ENCODE peak calls at places on chromosome 18, in seven cellular contexts. One of them, this sample, is unnamed.
A peak's percentile ranks its signal among the peaks of the same experiment; 100 is the strongest.

GRCh38 chr18:67916142-67916541 is 399.6 kb upstream of the DSEL start:
- DNase-seq in NCI-H1694: no peak
- DNase-seq in NCI-H345: peak; percentile 50
- DNase-seq in neural crest cell: no peak
- DNase-seq in RPMI8226: no peak
- DNase-seq in activated T-helper 1 cell treated with anti-CD3 and anti-CD28 coated beads, Interleukin-2, amount 50 U/mL, for 16 hours: no peak
- DNase-seq in left kidney: no peak
- DNase-seq in this sample: no peak

GRCh38 chr18:76168206-76168605 is 326.8 kb downstream of the ZNF516 start:
- DNase-seq in left kidney: peak; percentile 48
- DNase-seq in RPMI8226: no peak
- DNase-seq in NCI-H1694: no peak
- DNase-seq in NCI-H345: no peak
- DNase-seq in neural crest cell: no peak
- DNase-seq in activated T-helper 1 cell treated with anti-CD3 and anti-CD28 coated beads, Interleukin-2, amount 50 U/mL, for 16 hours: no peak
- DNase-seq in this sample: no peak

GRCh38 chr18:43830905-43831304 is 553.6 kb upstream of the SYT4 start:
- DNase-seq in NCI-H1694: no peak
- DNase-seq in left kidney: peak; percentile 66
- DNase-seq in NCI-H345: peak; percentile 65
- DNase-seq in activated T-helper 1 cell treated with anti-CD3 and anti-CD28 coated beads, Interleukin-2, amount 50 U/mL, for 16 hours: no peak
- DNase-seq in RPMI8226: no peak
- DNase-seq in neural crest cell: no peak
- DNase-seq in this sample: no peak

GRCh38 chr18:48951448-48952286 is 902 bp upstream of the SMAD7 start:
- DNase-seq in neural crest cell: peak; percentile 60
- DNase-seq in left kidney: peak; percentile 97
- DNase-seq in RPMI8226: peak; percentile 95
- DNase-seq in NCI-H1694: peak; percentile 44
- DNase-seq in NCI-H345: peak; percentile 85
- DNase-seq in activated T-helper 1 cell treated with anti-CD3 and anti-CD28 coated beads, Interleukin-2, amount 50 U/mL, for 16 hours: peak; percentile 59
- DNase-seq in this sample: peak; percentile 88

GRCh38 chr18:39348757-39349156 is 1783.2 kb upstream of the CELF4 start:
- DNase-seq in NCI-H1694: no peak
- DNase-seq in neural crest cell: no peak
- DNase-seq in NCI-H345: no peak
- DNase-seq in left kidney: no peak
- DNase-seq in activated T-helper 1 cell treated with anti-CD3 and anti-CD28 coated beads, Interleukin-2, amount 50 U/mL, for 16 hours: no peak
- DNase-seq in RPMI8226: no peak
- DNase-seq in this sample: no peak

GRCh38 chr18:500230-500555 is 308 bp downstream of the COLEC12 start:
- DNase-seq in activated T-helper 1 cell treated with anti-CD3 and anti-CD28 coated beads, Interleukin-2, amount 50 U/mL, for 16 hours: no peak
- DNase-seq in left kidney: no peak
- DNase-seq in RPMI8226: no peak
- DNase-seq in neural crest cell: peak; percentile 3
- DNase-seq in NCI-H345: no peak
- DNase-seq in NCI-H1694: no peak
- DNase-seq in this sample: no peak

GRCh38 chr18:10121028-10121427 is 207.2 kb downstream of the VAPA start:
- DNase-seq in NCI-H1694: no peak
- DNase-seq in left kidney: no peak
- DNase-seq in NCI-H345: no peak
- DNase-seq in neural crest cell: no peak
- DNase-seq in RPMI8226: no peak
- DNase-seq in activated T-helper 1 cell treated with anti-CD3 and anti-CD28 coated beads, Interleukin-2, amount 50 U/mL, for 16 hours: no peak
- DNase-seq in this sample: no peak

GRCh38 chr18:56804395-56804794 is 153.2 kb downstream of the WDR7 start:
- DNase-seq in left kidney: no peak
- DNase-seq in NCI-H345: no peak
- DNase-seq in RPMI8226: no peak
- DNase-seq in activated T-helper 1 cell treated with anti-CD3 and anti-CD28 coated beads, Interleukin-2, amount 50 U/mL, for 16 hours: no peak
- DNase-seq in neural crest cell: no peak
- DNase-seq in NCI-H1694: no peak
- DNase-seq in this sample: no peak

GRCh38 chr18:12372406-12372805 is 4.6 kb downstream of the AFG3L2 start:
- DNase-seq in activated T-helper 1 cell treated with anti-CD3 and anti-CD28 coated beads, Interleukin-2, amount 50 U/mL, for 16 hours: no peak
- DNase-seq in neural crest cell: no peak
- DNase-seq in NCI-H1694: no peak
- DNase-seq in left kidney: no peak
- DNase-seq in NCI-H345: no peak
- DNase-seq in RPMI8226: no peak
- DNase-seq in this sample: no peak

GRCh38 chr18:52392160-52392559 is 52.2 kb downstream of the DCC start:
- DNase-seq in NCI-H1694: peak; percentile 26
- DNase-seq in NCI-H345: no peak
- DNase-seq in left kidney: no peak
- DNase-seq in neural crest cell: no peak
- DNase-seq in activated T-helper 1 cell treated with anti-CD3 and anti-CD28 coated beads, Interleukin-2, amount 50 U/mL, for 16 hours: no peak
- DNase-seq in RPMI8226: peak; percentile 51
- DNase-seq in this sample: no peak

GRCh38 chr18:28087173-28087563 is 89.8 kb downstream of the CDH2 start:
- DNase-seq in RPMI8226: no peak
- DNase-seq in NCI-H345: no peak
- DNase-seq in NCI-H1694: no peak
- DNase-seq in activated T-helper 1 cell treated with anti-CD3 and anti-CD28 coated beads, Interleukin-2, amount 50 U/mL, for 16 hours: no peak
- DNase-seq in neural crest cell: no peak
- DNase-seq in left kidney: no peak
- DNase-seq in this sample: no peak

GRCh38 chr18:63365909-63366269 is 1.1 kb downstream of the KDSR start:
- DNase-seq in NCI-H1694: no peak
- DNase-seq in left kidney: no peak
- DNase-seq in activated T-helper 1 cell treated with anti-CD3 and anti-CD28 coated beads, Interleukin-2, amount 50 U/mL, for 16 hours: no peak
- DNase-seq in neural crest cell: no peak
- DNase-seq in RPMI8226: no peak
- DNase-seq in NCI-H345: no peak
- DNase-seq in this sample: no peak

GRCh38 chr18:434410-434809 is 66.1 kb downstream of the COLEC12 start:
- DNase-seq in NCI-H345: no peak
- DNase-seq in left kidney: no peak
- DNase-seq in neural crest cell: no peak
- DNase-seq in RPMI8226: no peak
- DNase-seq in activated T-helper 1 cell treated with anti-CD3 and anti-CD28 coated beads, Interleukin-2, amount 50 U/mL, for 16 hours: no peak
- DNase-seq in NCI-H1694: no peak
- DNase-seq in this sample: no peak

GRCh38 chr18:26655614-26656400 is 107.5 kb upstream of the KCTD1 start:
- DNase-seq in NCI-H1694: peak; percentile 18
- DNase-seq in neural crest cell: peak; percentile 56
- DNase-seq in activated T-helper 1 cell treated with anti-CD3 and anti-CD28 coated beads, Interleukin-2, amount 50 U/mL, for 16 hours: no peak
- DNase-seq in NCI-H345: peak; percentile 60
- DNase-seq in RPMI8226: peak; percentile 13
- DNase-seq in left kidney: peak; percentile 93
- DNase-seq in this sample: peak; percentile 82

GRCh38 chr18:11861583-11862288 is 10.5 kb downstream of the CHMP1B start:
- DNase-seq in RPMI8226: no peak
- DNase-seq in neural crest cell: no peak
- DNase-seq in left kidney: peak; percentile 7
- DNase-seq in activated T-helper 1 cell treated with anti-CD3 and anti-CD28 coated beads, Interleukin-2, amount 50 U/mL, for 16 hours: no peak
- DNase-seq in NCI-H1694: no peak
- DNase-seq in NCI-H345: no peak
- DNase-seq in this sample: no peak

GRCh38 chr18:63470751-63471150 is 6.0 kb upstream of the SERPINB5 start:
- DNase-seq in activated T-helper 1 cell treated with anti-CD3 and anti-CD28 coated beads, Interleukin-2, amount 50 U/mL, for 16 hours: no peak
- DNase-seq in RPMI8226: no peak
- DNase-seq in neural crest cell: no peak
- DNase-seq in NCI-H345: no peak
- DNase-seq in NCI-H1694: no peak
- DNase-seq in left kidney: no peak
- DNase-seq in this sample: no peak

GRCh38 chr18:80033181-80034067 is 810 bp upstream of the RBFA start:
- DNase-seq in activated T-helper 1 cell treated with anti-CD3 and anti-CD28 coated beads, Interleukin-2, amount 50 U/mL, for 16 hours: no peak
- DNase-seq in NCI-H1694: no peak
- DNase-seq in neural crest cell: peak; percentile 55
- DNase-seq in NCI-H345: peak; percentile 53
- DNase-seq in left kidney: no peak
- DNase-seq in RPMI8226: no peak
- DNase-seq in this sample: peak; percentile 81

GRCh38 chr18:76442413-76443171 is 52.5 kb downstream of the ZNF516 start:
- DNase-seq in NCI-H1694: no peak
- DNase-seq in activated T-helper 1 cell treated with anti-CD3 and anti-CD28 coated beads, Interleukin-2, amount 50 U/mL, for 16 hours: no peak
- DNase-seq in neural crest cell: no peak
- DNase-seq in RPMI8226: no peak
- DNase-seq in NCI-H345: no peak
- DNase-seq in left kidney: no peak
- DNase-seq in this sample: no peak

GRCh38 chr18:9787126-9787525 is 79.0 kb downstream of the RAB31 start:
- DNase-seq in NCI-H1694: no peak
- DNase-seq in NCI-H345: no peak
- DNase-seq in activated T-helper 1 cell treated with anti-CD3 and anti-CD28 coated beads, Interleukin-2, amount 50 U/mL, for 16 hours: no peak
- DNase-seq in neural crest cell: no peak
- DNase-seq in RPMI8226: no peak
- DNase-seq in left kidney: no peak
- DNase-seq in this sample: no peak

GRCh38 chr18:79588131-79588635 is 91.4 kb upstream of the CTDP1 start:
- DNase-seq in NCI-H345: no peak
- DNase-seq in left kidney: no peak
- DNase-seq in activated T-helper 1 cell treated with anti-CD3 and anti-CD28 coated beads, Interleukin-2, amount 50 U/mL, for 16 hours: no peak
- DNase-seq in RPMI8226: no peak
- DNase-seq in neural crest cell: no peak
- DNase-seq in NCI-H1694: no peak
- DNase-seq in this sample: no peak

GRCh38 chr18:43277164-43277600 is at the start of gene SYT4:
- DNase-seq in NCI-H345: peak; percentile 81
- DNase-seq in neural crest cell: peak; percentile 58
- DNase-seq in left kidney: peak; percentile 94
- DNase-seq in activated T-helper 1 cell treated with anti-CD3 and anti-CD28 coated beads, Interleukin-2, amount 50 U/mL, for 16 hours: no peak
- DNase-seq in NCI-H1694: peak; percentile 55
- DNase-seq in RPMI8226: peak; percentile 18
- DNase-seq in this sample: peak; percentile 87

GRCh38 chr18:34219651-34220050 is 5.1 kb downstream of the NOL4 start:
- DNase-seq in neural crest cell: no peak
- DNase-seq in NCI-H1694: no peak
- DNase-seq in NCI-H345: no peak
- DNase-seq in RPMI8226: no peak
- DNase-seq in left kidney: peak; percentile 12
- DNase-seq in activated T-helper 1 cell treated with anti-CD3 and anti-CD28 coated beads, Interleukin-2, amount 50 U/mL, for 16 hours: no peak
- DNase-seq in this sample: no peak

GRCh38 chr18:36035253-36035652 is 32.1 kb downstream of the RPRD1A start:
- DNase-seq in NCI-H345: peak; percentile 94
- DNase-seq in RPMI8226: no peak
- DNase-seq in left kidney: peak; percentile 15
- DNase-seq in neural crest cell: no peak
- DNase-seq in NCI-H1694: no peak
- DNase-seq in activated T-helper 1 cell treated with anti-CD3 and anti-CD28 coated beads, Interleukin-2, amount 50 U/mL, for 16 hours: no peak
- DNase-seq in this sample: no peak

GRCh38 chr18:70600225-70600925 is 311.5 kb downstream of the SOCS6 start:
- DNase-seq in activated T-helper 1 cell treated with anti-CD3 and anti-CD28 coated beads, Interleukin-2, amount 50 U/mL, for 16 hours: no peak
- DNase-seq in NCI-H1694: no peak
- DNase-seq in neural crest cell: no peak
- DNase-seq in NCI-H345: no peak
- DNase-seq in RPMI8226: no peak
- DNase-seq in left kidney: no peak
- DNase-seq in this sample: no peak

GRCh38 chr18:9449987-9450386 is 25.3 kb upstream of the RALBP1 start:
- DNase-seq in NCI-H345: no peak
- DNase-seq in activated T-helper 1 cell treated with anti-CD3 and anti-CD28 coated beads, Interleukin-2, amount 50 U/mL, for 16 hours: no peak
- DNase-seq in RPMI8226: no peak
- DNase-seq in NCI-H1694: no peak
- DNase-seq in left kidney: no peak
- DNase-seq in neural crest cell: no peak
- DNase-seq in this sample: no peak

GRCh38 chr18:35127201-35127600 is 86.0 kb downstream of the MAPRE2 start:
- DNase-seq in neural crest cell: no peak
- DNase-seq in left kidney: no peak
- DNase-seq in RPMI8226: no peak
- DNase-seq in activated T-helper 1 cell treated with anti-CD3 and anti-CD28 coated beads, Interleukin-2, amount 50 U/mL, for 16 hours: no peak
- DNase-seq in NCI-H345: no peak
- DNase-seq in NCI-H1694: no peak
- DNase-seq in this sample: no peak

GRCh38 chr18:11987527-11987926 is 6.2 kb downstream of the IMPA2 start:
- DNase-seq in NCI-H1694: no peak
- DNase-seq in RPMI8226: no peak
- DNase-seq in activated T-helper 1 cell treated with anti-CD3 and anti-CD28 coated beads, Interleukin-2, amount 50 U/mL, for 16 hours: no peak
- DNase-seq in NCI-H345: no peak
- DNase-seq in neural crest cell: no peak
- DNase-seq in left kidney: no peak
- DNase-seq in this sample: no peak

GRCh38 chr18:30556112-30556511 is 486.4 kb downstream of the DSC3 start:
- DNase-seq in NCI-H345: no peak
- DNase-seq in left kidney: no peak
- DNase-seq in RPMI8226: no peak
- DNase-seq in neural crest cell: no peak
- DNase-seq in activated T-helper 1 cell treated with anti-CD3 and anti-CD28 coated beads, Interleukin-2, amount 50 U/mL, for 16 hours: no peak
- DNase-seq in NCI-H1694: no peak
- DNase-seq in this sample: no peak

GRCh38 chr18:8656226-8656625 is 47.0 kb downstream of the RAB12 start:
- DNase-seq in RPMI8226: no peak
- DNase-seq in NCI-H1694: peak; percentile 7
- DNase-seq in activated T-helper 1 cell treated with anti-CD3 and anti-CD28 coated beads, Interleukin-2, amount 50 U/mL, for 16 hours: no peak
- DNase-seq in left kidney: peak; percentile 46
- DNase-seq in neural crest cell: no peak
- DNase-seq in NCI-H345: no peak
- DNase-seq in this sample: no peak

GRCh38 chr18:47113796-47114540 is 36.3 kb downstream of the HDHD2 start:
- DNase-seq in NCI-H345: no peak
- DNase-seq in RPMI8226: no peak
- DNase-seq in activated T-helper 1 cell treated with anti-CD3 and anti-CD28 coated beads, Interleukin-2, amount 50 U/mL, for 16 hours: no peak
- DNase-seq in neural crest cell: no peak
- DNase-seq in NCI-H1694: no peak
- DNase-seq in left kidney: no peak
- DNase-seq in this sample: no peak

GRCh38 chr18:74447404-74448152 is 9.5 kb downstream of the DIPK1C start:
- DNase-seq in NCI-H1694: no peak
- DNase-seq in neural crest cell: no peak
- DNase-seq in NCI-H345: no peak
- DNase-seq in activated T-helper 1 cell treated with anti-CD3 and anti-CD28 coated beads, Interleukin-2, amount 50 U/mL, for 16 hours: no peak
- DNase-seq in RPMI8226: no peak
- DNase-seq in left kidney: no peak
- DNase-seq in this sample: no peak

GRCh38 chr18:53629356-53629755 is 595.1 kb downstream of the MBD2 start:
- DNase-seq in activated T-helper 1 cell treated with anti-CD3 and anti-CD28 coated beads, Interleukin-2, amount 50 U/mL, for 16 hours: no peak
- DNase-seq in NCI-H1694: no peak
- DNase-seq in RPMI8226: no peak
- DNase-seq in neural crest cell: no peak
- DNase-seq in NCI-H345: no peak
- DNase-seq in left kidney: no peak
- DNase-seq in this sample: no peak

GRCh38 chr18:5397102-5397501 is 101.6 kb upstream of the ZBTB14 start:
- DNase-seq in NCI-H345: no peak
- DNase-seq in activated T-helper 1 cell treated with anti-CD3 and anti-CD28 coated beads, Interleukin-2, amount 50 U/mL, for 16 hours: no peak
- DNase-seq in neural crest cell: no peak
- DNase-seq in left kidney: no peak
- DNase-seq in RPMI8226: no peak
- DNase-seq in NCI-H1694: no peak
- DNase-seq in this sample: no peak

This sample was measured in retina.